ENCODE peak calls at places on chromosomes 3 and 15, in four cellular contexts. R is fibroblast of pulmonary artery, P is cardiac muscle cell, J is choroid plexus epithelial cell. F is an unnamed sample.

GRCh38 chr15:56524915-56525314 is 60.0 kb upstream of the MNS1 start:
- DNase-seq in R (no peak), P (no peak), J (peak; percentile 67), F (peak; percentile 4)

GRCh38 chr3:32303051-32303786 is 64.7 kb downstream of the CMTM8 start:
- DNase-seq in R (peak; percentile 42), P (no peak), J (peak; percentile 61), F (peak; percentile 27)

GRCh38 chr15:34603095-34603494 is 19.6 kb upstream of the GOLGA8B start:
- DNase-seq in R (no peak), P (no peak), J (peak; percentile 13), F (no peak)

GRCh38 chr3:117853923-117854322 is 1144.3 kb downstream of the TUSC7 start:
- DNase-seq in R (peak; percentile 25), P (no peak), J (peak; percentile 61), F (peak; percentile 56)

GRCh38 chr15:99100245-99101173 is 4.4 kb upstream of the SYNM start:
- DNase-seq in R (peak; percentile 71), P (peak; percentile 87), J (peak; percentile 74), F (peak; percentile 67)

GRCh38 chr3:43998841-43999805 is 242.6 kb upstream of the TOPAZ1 start:
- DNase-seq in R (peak; percentile 18), P (peak; percentile 86), J (peak; percentile 51), F (peak; percentile 54)

GRCh38 chr15:20341901-20342605 is 199.5 kb downstream of the GOLGA6L6 start:
- DNase-seq in R (peak; percentile 30), P (peak; percentile 30), J (no peak), F (no peak)

GRCh38 chr3:123723527-123724168 is 138.8 kb upstream of the HACD2 start:
- DNase-seq in R (peak; percentile 90), P (peak; percentile 86), J (peak; percentile 93), F (peak; percentile 87)

GRCh38 chr3:164222200-164222599 is 856.1 kb downstream of the SI start:
- DNase-seq in R (no peak), P (no peak), J (no peak), F (no peak)

GRCh38 chr3:173584093-173584833 is 186.7 kb downstream of the NLGN1 start:
- DNase-seq in R (peak; percentile 49), P (peak; percentile 70), J (peak; percentile 30), F (peak; percentile 55)

GRCh38 chr3:101271728-101272127 is 48.6 kb downstream of the IMPG2 start:
- DNase-seq in R (no peak), P (no peak), J (no peak), F (no peak)

GRCh38 chr3:114850913-114851312 is 296.2 kb downstream of the ZBTB20 start:
- DNase-seq in R (no peak), P (no peak), J (peak; percentile 12), F (no peak)

GRCh38 chr3:186502138-186502941 is 41.8 kb downstream of the CRYGS start:
- DNase-seq in R (peak; percentile 27), P (peak; percentile 76), J (no peak), F (no peak)

GRCh38 chr3:126733061-126733430 is 29.0 kb downstream of the CHCHD6 start:
- DNase-seq in R (no peak), P (no peak), J (no peak), F (no peak)

GRCh38 chr3:134334901-134335280 is 39.4 kb downstream of the AMOTL2 start:
- DNase-seq in R (no peak), P (no peak), J (no peak), F (no peak)

GRCh38 chr3:113783980-113784379 is 37.1 kb downstream of the ATP6V1A start:
- DNase-seq in R (peak; percentile 71), P (no peak), J (peak; percentile 53), F (no peak)

GRCh38 chr3:53166781-53167291 is 5.8 kb downstream of the PRKCD start:
- DNase-seq in R (peak; percentile 76), P (no peak), J (peak; percentile 75), F (peak; percentile 74)

GRCh38 chr15:31263751-31264533 is 62.7 kb upstream of the KLF13 start:
- DNase-seq in R (no peak), P (no peak), J (no peak), F (no peak)

GRCh38 chr3:159804726-159805410 is 183.8 kb upstream of the IL12A start:
- DNase-seq in R (peak; percentile 94), P (peak; percentile 89), J (peak; percentile 97), F (peak; percentile 92)

GRCh38 chr3:188874576-188874975 is 297.2 kb upstream of the TPRG1 start:
- DNase-seq in R (no peak), P (no peak), J (no peak), F (no peak)

GRCh38 chr3:50623840-50624474 is 7.0 kb downstream of the MAPKAPK3 start:
- DNase-seq in R (no peak), P (no peak), J (no peak), F (no peak)

GRCh38 chr3:182947892-182948291 is 32.4 kb downstream of the DCUN1D1 start:
- DNase-seq in R (no peak), P (no peak), J (no peak), F (no peak)

GRCh38 chr3:187450791-187451190 is 82.6 kb downstream of the RTP4 start:
- DNase-seq in R (no peak), P (no peak), J (no peak), F (no peak)

GRCh38 chr3:41259449-41260062 is 60.3 kb downstream of the CTNNB1 start:
- DNase-seq in R (no peak), P (no peak), J (peak; percentile 52), F (no peak)

GRCh38 chr15:53512029-53512428 is 247.4 kb downstream of the WDR72 start:
- DNase-seq in R (no peak), P (no peak), J (no peak), F (no peak)

GRCh38 chr3:182567666-182568065 is 225.6 kb upstream of the ATP11B start:
- DNase-seq in R (no peak), P (no peak), J (peak; percentile 12), F (no peak)

GRCh38 chr15:43749690-43750345 is 3.6 kb downstream of the PDIA3 start:
- DNase-seq in R (no peak), P (no peak), J (peak; percentile 22), F (peak; percentile 27)

GRCh38 chr3:56222866-56223265 is 245.4 kb downstream of the ERC2 start:
- DNase-seq in R (no peak), P (no peak), J (no peak), F (no peak)

GRCh38 chr3:58066842-58067241 is 58.6 kb downstream of the FLNB start:
- DNase-seq in R (peak; percentile 64), P (no peak), J (no peak), F (peak; percentile 89)

DNA sequence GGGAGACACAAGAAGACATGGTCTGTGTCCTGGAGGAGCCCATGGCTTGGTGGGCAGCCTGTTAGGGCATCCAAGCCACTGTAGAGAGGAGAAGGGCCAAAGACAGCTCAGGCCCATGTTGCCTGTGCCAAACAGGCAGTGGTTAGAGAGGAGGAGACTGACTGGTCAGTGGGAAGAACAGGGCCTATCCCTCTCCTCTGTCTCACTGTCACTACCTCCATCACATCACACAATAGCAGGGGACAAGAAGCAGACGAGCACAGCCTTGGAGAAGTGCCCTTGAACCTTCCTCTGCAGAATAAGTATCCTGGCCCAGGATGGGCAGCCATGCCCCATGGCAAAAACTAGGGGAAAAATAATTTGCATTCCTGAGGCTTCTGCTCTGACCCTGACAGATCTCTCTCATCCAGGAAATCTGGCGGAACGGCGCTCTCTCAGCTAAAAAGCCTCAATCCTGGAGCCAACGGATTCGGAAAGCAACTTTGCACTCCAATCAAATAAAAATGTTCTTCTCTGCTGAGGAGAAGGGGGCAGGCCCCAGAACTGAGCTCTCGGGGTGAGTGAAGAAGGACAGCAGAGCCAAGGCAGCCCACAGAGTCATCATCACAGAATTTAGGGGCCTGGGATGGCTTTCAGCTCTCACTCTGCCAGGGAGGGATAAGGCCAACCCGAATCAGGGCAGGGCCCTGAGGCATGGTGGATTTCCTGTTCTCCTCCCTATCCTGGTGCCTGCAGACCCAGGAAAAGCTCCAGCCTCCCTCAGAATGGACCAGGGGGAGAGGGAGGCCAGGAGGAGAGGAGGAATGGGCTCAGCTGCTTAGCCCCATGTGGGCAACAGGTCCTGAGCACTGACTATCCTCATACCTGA is 1.6 kb downstream of the SHF start:
- DNase-seq in R (no peak), P (no peak), J (no peak), F (no peak)
- H3K4me3 ChIP-seq in R (no peak overlapping the region), P (peak overlapping the region; percentile 81), J (no peak overlapping the region), F (peak overlapping the region; percentile 13)

DNA sequence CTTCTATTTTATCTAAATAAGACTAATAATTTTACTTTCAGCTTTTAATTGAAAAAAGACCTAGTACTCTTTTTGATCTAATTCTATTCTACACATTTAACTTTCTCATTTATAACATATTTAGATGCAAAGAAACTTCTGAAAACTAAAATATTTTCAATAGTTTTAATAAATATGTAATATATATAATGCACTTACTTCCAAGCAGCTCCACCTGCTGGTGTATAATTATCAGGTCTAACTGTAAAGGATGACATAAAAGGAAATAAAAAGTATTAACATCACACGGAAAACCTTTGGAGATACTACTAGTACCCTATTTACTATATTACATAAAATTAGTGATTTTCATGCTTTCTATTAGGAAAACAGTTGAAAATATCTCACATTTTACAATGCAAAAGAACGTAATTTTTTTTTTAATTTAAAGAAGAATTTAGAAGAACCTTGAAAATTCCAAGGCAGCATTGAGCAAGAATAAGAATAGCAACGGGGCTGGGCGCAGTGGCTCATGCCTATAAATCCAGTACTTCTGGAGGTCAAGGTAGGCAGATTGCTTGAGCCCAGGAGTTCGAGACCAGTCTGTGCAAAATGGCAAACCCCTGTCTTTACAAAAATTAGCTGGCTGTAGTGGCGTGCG is 10.2 kb downstream of the PLSCR5 start:
- DNase-seq in R (peak; percentile 44), P (no peak), J (peak; percentile 65), F (peak; percentile 44)
- TF ChIP-seq CTCF in R (peak; percentile 56), P (peak; percentile 41), J (no peak), F (peak; percentile 62)

GRCh38 chr3:35640736-35641135 is 1.4 kb downstream of the ARPP21 start:
- DNase-seq in R (no peak), P (no peak), J (no peak), F (no peak)

GRCh38 chr3:35639251-35640185 is at the start of gene ARPP21:
- DNase-seq in R (peak; percentile 22), P (peak; percentile 61), J (no peak), F (peak; percentile 3)

GRCh38 chr3:35635931-35636683 is 3.2 kb upstream of the ARPP21 start:
- DNase-seq in R (no peak), P (no peak), J (no peak), F (no peak)

GRCh38 chr3:35640186-35640584 is 860 bp downstream of the ARPP21 start:
- DNase-seq in R (no peak), P (no peak), J (no peak), F (no peak)

GRCh38 chr3:35638640-35639250 is 580 bp upstream of the ARPP21 start:
- DNase-seq in R (no peak), P (no peak), J (no peak), F (no peak)
- H3K4me3 ChIP-seq in R (peak overlapping the region; percentile 53), P (peak overlapping the region; percentile 50), J (peak overlapping the region; percentile 54), F (peak overlapping the region; percentile 63)

GRCh38 chr15:23823508-23823907 is 136.4 kb upstream of the NDN start:
- DNase-seq in R (no peak), P (peak; percentile 25), J (no peak), F (no peak)
- TF ChIP-seq CTCF in R (no peak), P (no peak), J (no peak), F (no peak)

DNA sequence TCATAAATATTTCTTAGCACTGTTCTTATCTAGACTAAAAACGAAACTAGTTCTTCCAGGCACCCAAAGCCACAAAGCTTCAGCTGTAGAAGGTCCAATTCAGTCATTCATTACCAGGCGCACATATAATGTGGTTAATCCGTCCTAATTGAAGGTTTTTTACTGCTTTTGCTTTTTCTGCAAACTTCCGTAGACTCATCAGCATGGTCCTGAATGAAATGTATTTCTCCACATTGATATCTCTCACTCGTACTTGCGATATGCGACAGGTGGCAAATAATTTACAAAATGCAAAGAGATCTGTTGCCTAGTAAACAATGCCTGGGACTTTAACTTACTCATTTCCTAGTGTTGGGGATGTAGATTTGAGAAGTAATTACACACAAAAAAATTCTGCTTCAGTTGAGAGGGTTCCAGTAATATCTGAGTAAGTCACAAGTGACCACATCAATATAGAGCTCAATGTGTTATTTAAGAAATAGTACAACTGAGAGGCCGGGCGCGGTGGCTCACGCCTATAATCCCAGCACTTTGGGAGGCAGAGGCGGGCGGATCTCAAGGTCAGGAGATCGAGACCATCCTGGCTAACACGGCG is 75.0 kb upstream of the MBNL1 start:
- DNase-seq in R (no peak), P (no peak), J (no peak), F (no peak)
- H3K4me3 ChIP-seq in R (no peak overlapping the region), P (no peak overlapping the region), J (no peak overlapping the region), F (no peak overlapping the region)